ENCODE peak calls at places on chromosomes 7 and 10, in eight cellular contexts. One of them, this sample, is unnamed. For H3K4me1 and H3K36me3, the result is how much of the 10 kb centered on the place peaks cover.

GRCh38 chr10:6299234-6299633 is 96.5 kb downstream of the PFKFB3 start:
- DNase-seq in transverse colon: peak
- DNase-seq in CD8-positive, alpha-beta T cell: no peak
- DNase-seq in heart left ventricle: no peak
- DNase-seq in GM23248: no peak
- DNase-seq in HCT116: peak
- DNase-seq in body of pancreas: peak
- DNase-seq in GM23338: no peak
- DNase-seq in this sample: no peak

GRCh38 chr10:132397671-132398565 is 918 bp downstream of the PWWP2B start:
- DNase-seq in transverse colon: peak
- DNase-seq in CD8-positive, alpha-beta T cell: peak
- DNase-seq in heart left ventricle: no peak
- DNase-seq in GM23248: peak
- DNase-seq in HCT116: no peak
- DNase-seq in body of pancreas: peak
- DNase-seq in GM23338: peak
- DNase-seq in this sample: no peak

GRCh38 chr10:101110856-101111523 is 20.1 kb upstream of the TLX1 start:
- DNase-seq in transverse colon: no peak
- DNase-seq in CD8-positive, alpha-beta T cell: no peak
- DNase-seq in heart left ventricle: no peak
- DNase-seq in GM23248: no peak
- DNase-seq in HCT116: no peak
- DNase-seq in body of pancreas: no peak
- DNase-seq in GM23338: no peak
- DNase-seq in this sample: no peak

GRCh38 chr10:117342638-117343037 is 32.6 kb downstream of the PDZD8 start:
- DNase-seq in transverse colon: no peak
- DNase-seq in CD8-positive, alpha-beta T cell: no peak
- DNase-seq in heart left ventricle: no peak
- DNase-seq in GM23248: peak
- DNase-seq in HCT116: no peak
- DNase-seq in body of pancreas: no peak
- DNase-seq in GM23338: no peak
- DNase-seq in this sample: no peak

GRCh38 chr10:81843042-81843441 is 32.0 kb upstream of the NRG3 start:
- DNase-seq in transverse colon: no peak
- DNase-seq in CD8-positive, alpha-beta T cell: no peak
- DNase-seq in heart left ventricle: no peak
- DNase-seq in GM23248: no peak
- DNase-seq in HCT116: no peak
- DNase-seq in body of pancreas: no peak
- DNase-seq in GM23338: peak
- DNase-seq in this sample: no peak

GRCh38 chr10:52855546-52856325 is 83.2 kb upstream of the MBL2 start:
- DNase-seq in transverse colon: no peak
- DNase-seq in CD8-positive, alpha-beta T cell: no peak
- DNase-seq in heart left ventricle: no peak
- DNase-seq in GM23248: no peak
- DNase-seq in HCT116: no peak
- DNase-seq in body of pancreas: no peak
- DNase-seq in GM23338: no peak
- DNase-seq in this sample: no peak

GRCh38 chr10:51389415-51390342 is 309.7 kb downstream of the CSTF2T start:
- DNase-seq in transverse colon: peak
- DNase-seq in CD8-positive, alpha-beta T cell: peak
- DNase-seq in heart left ventricle: peak
- DNase-seq in GM23248: peak
- DNase-seq in HCT116: peak
- DNase-seq in body of pancreas: peak
- DNase-seq in GM23338: peak
- DNase-seq in this sample: peak

GRCh38 chr10:127148933-127149220 is 47.5 kb downstream of the INSYN2A start:
- DNase-seq in transverse colon: no peak
- DNase-seq in CD8-positive, alpha-beta T cell: no peak
- DNase-seq in heart left ventricle: no peak
- DNase-seq in GM23248: peak
- DNase-seq in HCT116: peak
- DNase-seq in body of pancreas: no peak
- DNase-seq in GM23338: no peak
- DNase-seq in this sample: no peak

GRCh38 chr10:110872984-110873569 is 1.3 kb downstream of the PDCD4 start:
- DNase-seq in transverse colon: no peak
- DNase-seq in CD8-positive, alpha-beta T cell: no peak
- DNase-seq in heart left ventricle: no peak
- DNase-seq in GM23248: peak
- DNase-seq in HCT116: no peak
- DNase-seq in body of pancreas: no peak
- DNase-seq in GM23338: no peak
- DNase-seq in this sample: no peak

GRCh38 chr7:155337946-155338631 is 40.4 kb downstream of the INSIG1 start:
- DNase-seq in transverse colon: no peak
- DNase-seq in CD8-positive, alpha-beta T cell: no peak
- DNase-seq in heart left ventricle: no peak
- DNase-seq in GM23248: no peak
- DNase-seq in HCT116: no peak
- DNase-seq in body of pancreas: peak
- DNase-seq in GM23338: no peak
- DNase-seq in this sample: no peak

GRCh38 chr10:34171957-34172527 is 643.1 kb downstream of the PARD3 start:
- DNase-seq in transverse colon: no peak
- DNase-seq in CD8-positive, alpha-beta T cell: no peak
- DNase-seq in heart left ventricle: no peak
- DNase-seq in GM23248: peak
- DNase-seq in HCT116: no peak
- DNase-seq in body of pancreas: no peak
- DNase-seq in GM23338: no peak
- DNase-seq in this sample: no peak

GRCh38 chr7:41582116-41582515 is 120.8 kb downstream of the INHBA start:
- DNase-seq in transverse colon: no peak
- DNase-seq in CD8-positive, alpha-beta T cell: no peak
- DNase-seq in heart left ventricle: no peak
- DNase-seq in GM23248: no peak
- DNase-seq in HCT116: no peak
- DNase-seq in body of pancreas: no peak
- DNase-seq in GM23338: no peak
- DNase-seq in this sample: no peak

GRCh38 chr10:2980791-2981360 is 86.5 kb upstream of the PFKP start:
- DNase-seq in transverse colon: no peak
- DNase-seq in CD8-positive, alpha-beta T cell: no peak
- DNase-seq in heart left ventricle: no peak
- DNase-seq in GM23248: peak
- DNase-seq in HCT116: no peak
- DNase-seq in body of pancreas: no peak
- DNase-seq in GM23338: no peak
- DNase-seq in this sample: no peak

GRCh38 chr7:31065840-31066239 is 13.7 kb downstream of the ADCYAP1R1 start:
- DNase-seq in transverse colon: no peak
- DNase-seq in CD8-positive, alpha-beta T cell: no peak
- DNase-seq in heart left ventricle: no peak
- DNase-seq in GM23248: no peak
- DNase-seq in HCT116: no peak
- DNase-seq in body of pancreas: no peak
- DNase-seq in GM23338: no peak
- DNase-seq in this sample: no peak

GRCh38 chr10:119314061-119314460 is 106.7 kb downstream of the GRK5 start:
- DNase-seq in transverse colon: no peak
- DNase-seq in CD8-positive, alpha-beta T cell: no peak
- DNase-seq in heart left ventricle: no peak
- DNase-seq in GM23248: no peak
- DNase-seq in HCT116: no peak
- DNase-seq in body of pancreas: no peak
- DNase-seq in GM23338: no peak
- DNase-seq in this sample: no peak

GRCh38 chr10:119314486-119314885 is 107.1 kb downstream of the GRK5 start:
- DNase-seq in transverse colon: no peak
- DNase-seq in CD8-positive, alpha-beta T cell: no peak
- DNase-seq in heart left ventricle: no peak
- DNase-seq in GM23248: no peak
- DNase-seq in HCT116: no peak
- DNase-seq in body of pancreas: no peak
- DNase-seq in GM23338: no peak
- DNase-seq in this sample: no peak

GRCh38 chr10:119316729-119317097 is 109.3 kb downstream of the GRK5 start:
- DNase-seq in transverse colon: no peak
- DNase-seq in CD8-positive, alpha-beta T cell: no peak
- DNase-seq in heart left ventricle: no peak
- DNase-seq in GM23248: peak
- DNase-seq in HCT116: peak
- DNase-seq in body of pancreas: no peak
- DNase-seq in GM23338: no peak
- DNase-seq in this sample: no peak

GRCh38 chr10:119315128-119316001 is 108.0 kb downstream of the GRK5 start:
- DNase-seq in transverse colon: peak
- DNase-seq in CD8-positive, alpha-beta T cell: peak
- DNase-seq in heart left ventricle: no peak
- DNase-seq in GM23248: peak
- DNase-seq in HCT116: peak
- DNase-seq in body of pancreas: no peak
- DNase-seq in GM23338: peak
- DNase-seq in this sample: no peak

DNA sequence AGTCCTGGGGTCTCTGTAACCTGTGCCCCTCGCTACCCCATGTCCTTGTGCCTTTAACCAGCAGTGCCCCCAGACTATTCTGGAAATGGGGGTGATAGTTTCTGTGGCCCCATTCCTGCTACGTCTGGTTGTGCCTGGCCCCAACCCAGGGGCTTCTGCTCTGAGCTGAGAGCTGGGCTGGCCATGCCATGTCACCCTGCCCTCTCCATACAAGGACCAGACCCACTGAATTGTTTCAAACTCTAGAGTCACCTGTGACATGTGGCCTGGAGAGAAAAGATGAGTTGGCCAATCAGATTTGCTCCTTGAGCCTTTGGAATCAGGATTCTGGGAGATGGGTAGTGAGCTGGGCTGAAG is 108.6 kb downstream of the GRK5 start:
- DNase-seq in transverse colon: no peak
- DNase-seq in CD8-positive, alpha-beta T cell: no peak
- DNase-seq in heart left ventricle: no peak
- DNase-seq in GM23248: no peak
- DNase-seq in HCT116: no peak
- DNase-seq in body of pancreas: no peak
- DNase-seq in GM23338: no peak
- DNase-seq in this sample: no peak
- H3K4me1 ChIP-seq in transverse colon: under half
- H3K4me1 ChIP-seq in CD8-positive, alpha-beta T cell: under half
- H3K4me1 ChIP-seq in heart left ventricle: half or more
- H3K4me1 ChIP-seq in GM23248: under half
- H3K4me1 ChIP-seq in HCT116: half or more
- H3K4me1 ChIP-seq in body of pancreas: under half
- H3K4me1 ChIP-seq in GM23338: under half
- H3K4me1 ChIP-seq in this sample: under half

DNA sequence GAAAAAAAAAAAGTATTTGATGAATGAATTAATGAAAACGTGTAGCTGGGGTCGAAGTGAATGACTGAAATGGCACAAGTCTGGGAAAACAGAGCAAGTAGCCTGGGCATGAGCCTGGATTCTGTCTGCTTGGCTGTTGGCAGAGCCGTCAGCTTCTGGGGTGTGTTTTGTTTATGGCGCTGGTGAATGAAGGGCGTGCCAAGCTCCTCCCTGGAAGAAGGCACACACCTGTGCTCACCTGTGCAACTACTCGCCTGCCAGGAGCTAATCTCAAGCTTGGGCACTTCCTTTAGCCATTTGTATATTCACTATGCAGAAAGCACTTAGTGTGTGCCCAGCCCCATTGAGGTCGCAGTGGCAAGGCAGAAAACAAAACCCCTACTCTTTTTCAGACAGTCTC is 74.1 kb downstream of the GTF2IRD1 start:
- DNase-seq in transverse colon: peak
- DNase-seq in CD8-positive, alpha-beta T cell: no peak
- DNase-seq in heart left ventricle: no peak
- DNase-seq in GM23248: no peak
- DNase-seq in HCT116: no peak
- DNase-seq in body of pancreas: peak
- DNase-seq in GM23338: no peak
- DNase-seq in this sample: no peak
- H3K36me3 ChIP-seq in transverse colon: under half
- H3K36me3 ChIP-seq in CD8-positive, alpha-beta T cell: under half
- H3K36me3 ChIP-seq in heart left ventricle: under half
- H3K36me3 ChIP-seq in GM23248: under half
- H3K36me3 ChIP-seq in HCT116: under half
- H3K36me3 ChIP-seq in body of pancreas: under half
- H3K36me3 ChIP-seq in GM23338: under half
- H3K36me3 ChIP-seq in this sample: under half

GRCh38 chr10:13873201-13873600 is 286.4 kb downstream of the PRPF18 start:
- DNase-seq in transverse colon: no peak
- DNase-seq in CD8-positive, alpha-beta T cell: no peak
- DNase-seq in heart left ventricle: no peak
- DNase-seq in GM23248: no peak
- DNase-seq in HCT116: no peak
- DNase-seq in body of pancreas: no peak
- DNase-seq in GM23338: no peak
- DNase-seq in this sample: no peak

GRCh38 chr10:13871087-13871486 is 284.3 kb downstream of the PRPF18 start:
- DNase-seq in transverse colon: no peak
- DNase-seq in CD8-positive, alpha-beta T cell: no peak
- DNase-seq in heart left ventricle: no peak
- DNase-seq in GM23248: no peak
- DNase-seq in HCT116: no peak
- DNase-seq in body of pancreas: no peak
- DNase-seq in GM23338: no peak
- DNase-seq in this sample: no peak

GRCh38 chr10:13871698-13872280 is 285.0 kb downstream of the PRPF18 start:
- DNase-seq in transverse colon: no peak
- DNase-seq in CD8-positive, alpha-beta T cell: no peak
- DNase-seq in heart left ventricle: no peak
- DNase-seq in GM23248: no peak
- DNase-seq in HCT116: no peak
- DNase-seq in body of pancreas: no peak
- DNase-seq in GM23338: no peak
- DNase-seq in this sample: no peak

GRCh38 chr10:13869295-13869664 is 282.5 kb downstream of the PRPF18 start:
- DNase-seq in transverse colon: no peak
- DNase-seq in CD8-positive, alpha-beta T cell: no peak
- DNase-seq in heart left ventricle: no peak
- DNase-seq in GM23248: no peak
- DNase-seq in HCT116: no peak
- DNase-seq in body of pancreas: no peak
- DNase-seq in GM23338: no peak
- DNase-seq in this sample: no peak

GRCh38 chr10:13872411-13872810 is 285.6 kb downstream of the PRPF18 start:
- DNase-seq in transverse colon: no peak
- DNase-seq in CD8-positive, alpha-beta T cell: no peak
- DNase-seq in heart left ventricle: no peak
- DNase-seq in GM23248: no peak
- DNase-seq in HCT116: no peak
- DNase-seq in body of pancreas: no peak
- DNase-seq in GM23338: no peak
- DNase-seq in this sample: no peak
- H3K4me1 ChIP-seq in transverse colon: under half
- H3K4me1 ChIP-seq in CD8-positive, alpha-beta T cell: under half
- H3K4me1 ChIP-seq in heart left ventricle: under half
- H3K4me1 ChIP-seq in GM23248: under half
- H3K4me1 ChIP-seq in HCT116: under half
- H3K4me1 ChIP-seq in body of pancreas: under half
- H3K4me1 ChIP-seq in GM23338: under half
- H3K4me1 ChIP-seq in this sample: under half

GRCh38 chr7:128854396-128854795 is 8.3 kb upstream of the ATP6V1F start:
- DNase-seq in transverse colon: no peak
- DNase-seq in CD8-positive, alpha-beta T cell: no peak
- DNase-seq in heart left ventricle: no peak
- DNase-seq in GM23248: no peak
- DNase-seq in HCT116: no peak
- DNase-seq in body of pancreas: no peak
- DNase-seq in GM23338: no peak
- DNase-seq in this sample: no peak
- H3K36me3 ChIP-seq in transverse colon: under half
- H3K36me3 ChIP-seq in CD8-positive, alpha-beta T cell: under half
- H3K36me3 ChIP-seq in heart left ventricle: under half
- H3K36me3 ChIP-seq in GM23248: under half
- H3K36me3 ChIP-seq in HCT116: under half
- H3K36me3 ChIP-seq in body of pancreas: under half
- H3K36me3 ChIP-seq in GM23338: under half
- H3K36me3 ChIP-seq in this sample: under half

This sample was measured in naive thymus-derived CD4-positive, alpha-beta T cell.